ENCODE peak calls at places on chromosomes 3 and 15, in five cellular contexts. G is HT-29; R is activated CD4-positive, alpha-beta T cell treated with anti-CD3 and anti-CD28 coated beads, Interleukin-2, amount 50 U/mL, for 4 hours; U is retina; B is H9. V is an unnamed sample.
A peak's percentile ranks its signal among the peaks of the same experiment; 100 is the strongest.

GRCh38 chr3:169528289-169528688 is 135.2 kb downstream of the MECOM start:
- DNase-seq in G (no peak), R (no peak), U (no peak), B (no peak), V (no peak)

GRCh38 chr3:142963266-142964149 is at the start of gene PAQR9:
- DNase-seq in G (no peak), R (no peak), U (peak; percentile 85), B (peak; percentile 59), V (peak; percentile 19)

GRCh38 chr3:158097141-158097540 is 9.1 kb downstream of the SHOX2 start:
- DNase-seq in G (no peak), R (no peak), U (no peak), B (no peak), V (no peak)

GRCh38 chr3:119279101-119279554 is 15.1 kb upstream of the ARHGAP31 start:
- DNase-seq in G (peak; percentile 29), R (no peak), U (no peak), B (no peak), V (no peak)

GRCh38 chr15:78425643-78426042 is 12.4 kb upstream of the IREB2 start:
- DNase-seq in G (no peak), R (no peak), U (no peak), B (no peak), V (no peak)

GRCh38 chr3:111434941-111435622 is 106.9 kb upstream of the CD96 start:
- DNase-seq in G (no peak), R (no peak), U (no peak), B (no peak), V (no peak)

GRCh38 chr3:145936986-145937385 is 224.0 kb downstream of the PLOD2 start:
- DNase-seq in G (no peak), R (no peak), U (no peak), B (no peak), V (no peak)

GRCh38 chr15:81253846-81254245 is 57.2 kb downstream of the IL16 start:
- DNase-seq in G (no peak), R (no peak), U (no peak), B (no peak), V (no peak)

GRCh38 chr3:79367803-79368202 is 400.0 kb downstream of the ROBO1 start:
- DNase-seq in G (no peak), R (no peak), U (no peak), B (no peak), V (no peak)

GRCh38 chr3:129121016-129121791 is 400 bp downstream of the RAB43 start:
- DNase-seq in G (no peak), R (peak; percentile 53), U (peak; percentile 72), B (no peak), V (no peak)